ENCODE peak calls at places on chromosomes 12 and 14, in eight cellular contexts. A, U, H, Z, E, O, S and J are unnamed samples. For H3K4me1, the result is how much of the 10 kb centered on the place peaks cover.

GRCh38 chr12:32240833-32241232 is 134.2 kb downstream of the BICD1 start:
- DNase-seq in A (no peak), U (no peak), H (peak), Z (no peak), E (no peak), O (no peak), S (no peak), J (no peak)

GRCh38 chr14:61477845-61478438 is 156.6 kb downstream of the PRKCH start:
- DNase-seq in A (no peak), U (peak), H (no peak), Z (peak), E (peak), O (no peak), S (peak), J (peak)

GRCh38 chr12:41407240-41407799 is 219.2 kb downstream of the PDZRN4 start:
- DNase-seq in A (no peak), U (no peak), H (no peak), Z (no peak), E (no peak), O (no peak), S (no peak), J (no peak)

GRCh38 chr12:90940872-90941499 is 14.0 kb downstream of the CCER1 start:
- DNase-seq in A (no peak), U (no peak), H (peak), Z (no peak), E (no peak), O (no peak), S (peak), J (no peak)

GRCh38 chr12:5170894-5171293 is 127.2 kb downstream of the KCNA5 start:
- DNase-seq in A (no peak), U (peak), H (no peak), Z (no peak), E (no peak), O (no peak), S (no peak), J (no peak)

GRCh38 chr12:19529933-19530630 is 90.8 kb downstream of the AEBP2 start:
- DNase-seq in A (no peak), U (no peak), H (peak), Z (no peak), E (no peak), O (no peak), S (peak), J (no peak)

GRCh38 chr14:105879503-105879866 is 353.1 kb downstream of the TMEM121 start:
- DNase-seq in A (peak), U (no peak), H (no peak), Z (no peak), E (peak), O (no peak), S (no peak), J (no peak)

GRCh38 chr14:100223332-100224171 is 15.4 kb upstream of the YY1 start:
- DNase-seq in A (no peak), U (no peak), H (no peak), Z (peak), E (no peak), O (no peak), S (no peak), J (no peak)

GRCh38 chr12:131940121-131940520 is 9.6 kb upstream of the EP400 start:
- DNase-seq in A (no peak), U (peak), H (no peak), Z (no peak), E (no peak), O (no peak), S (no peak), J (no peak)

GRCh38 chr14:30528778-30529642 is 29.9 kb upstream of the G2E3 start:
- DNase-seq in A (no peak), U (no peak), H (no peak), Z (no peak), E (no peak), O (no peak), S (no peak), J (no peak)

GRCh38 chr12:66726531-66726930 is 47.7 kb upstream of the GRIP1 start:
- DNase-seq in A (no peak), U (no peak), H (no peak), Z (no peak), E (no peak), O (no peak), S (no peak), J (no peak)

GRCh38 chr14:22427771-22428228 is 161.2 kb downstream of the DAD1 start:
- DNase-seq in A (peak), U (peak), H (peak), Z (no peak), E (no peak), O (no peak), S (peak), J (peak)

GRCh38 chr14:101980700-101981099 is 16.3 kb downstream of the DYNC1H1 start:
- DNase-seq in A (peak), U (no peak), H (peak), Z (no peak), E (no peak), O (peak), S (peak), J (peak)

GRCh38 chr14:105053421-105053820 is 11.8 kb downstream of the GPR132 start:
- DNase-seq in A (no peak), U (no peak), H (no peak), Z (no peak), E (no peak), O (no peak), S (no peak), J (no peak)

GRCh38 chr14:50865677-50866076 is 6.2 kb upstream of the ABHD12B start:
- DNase-seq in A (no peak), U (no peak), H (no peak), Z (no peak), E (no peak), O (no peak), S (peak), J (no peak)

GRCh38 chr12:48199784-48200198 is 3.3 kb downstream of the OR10AD1 start:
- DNase-seq in A (peak), U (no peak), H (no peak), Z (no peak), E (no peak), O (no peak), S (peak), J (no peak)

GRCh38 chr12:84911331-84912190 is 1.0 kb downstream of the SLC6A15 start:
- DNase-seq in A (peak), U (no peak), H (peak), Z (no peak), E (no peak), O (no peak), S (peak), J (no peak)

GRCh38 chr12:95544756-95545155 is 6.5 kb downstream of the USP44 start:
- DNase-seq in A (no peak), U (no peak), H (peak), Z (no peak), E (no peak), O (no peak), S (no peak), J (no peak)

GRCh38 chr12:80154261-80154660 is 54.9 kb downstream of the OTOGL start:
- DNase-seq in A (no peak), U (no peak), H (peak), Z (no peak), E (no peak), O (no peak), S (no peak), J (no peak)

GRCh38 chr12:57605308-57606015 is 838 bp downstream of the DTX3 start:
- DNase-seq in A (no peak), U (peak), H (no peak), Z (no peak), E (no peak), O (no peak), S (no peak), J (no peak)

GRCh38 chr12:124739953-124740561 is 123.6 kb downstream of the SCARB1 start:
- DNase-seq in A (no peak), U (peak), H (no peak), Z (no peak), E (no peak), O (no peak), S (peak), J (no peak)
- TF ChIP-seq CTCF in A (no peak), U (no peak), H (no peak), Z (no peak), E (no peak), O (no peak), S (no peak), J (no peak)

DNA sequence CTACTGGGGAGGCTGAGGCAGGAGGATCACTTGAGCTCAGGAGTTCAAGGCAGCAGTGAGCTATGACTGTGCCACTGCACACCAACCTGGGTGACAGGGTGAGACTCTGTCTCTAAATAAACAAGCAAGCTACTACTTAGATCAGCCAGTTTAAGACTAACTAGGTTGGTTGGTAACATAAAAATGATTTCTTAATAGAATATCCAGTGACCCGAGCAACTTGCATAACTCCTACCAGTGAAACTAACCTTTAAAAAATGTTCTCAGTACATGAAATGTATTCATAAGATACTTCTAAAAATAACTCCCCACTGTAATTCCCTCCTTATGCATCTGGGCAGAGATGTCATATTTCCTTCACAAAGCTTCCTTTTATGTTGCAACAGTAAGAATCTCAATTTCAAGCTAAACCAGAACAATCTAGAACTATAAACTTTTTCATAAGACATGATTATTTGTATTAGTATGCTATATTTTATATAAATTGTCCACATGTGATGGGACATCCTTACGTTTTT is 15.8 kb downstream of the TAOK3 start:
- DNase-seq in A (no peak), U (no peak), H (peak), Z (no peak), E (no peak), O (no peak), S (peak), J (no peak)
- H3K4me1 ChIP-seq in A (under half), U (under half), H (under half), Z (under half), E (under half), O (under half), S (under half), J (under half)

GRCh38 chr12:46443594-46444263 is 71.2 kb upstream of the SLC38A2 start:
- DNase-seq in A (no peak), U (no peak), H (no peak), Z (no peak), E (no peak), O (no peak), S (no peak), J (no peak)
- TF ChIP-seq CTCF in A (no peak), U (no peak), H (no peak), Z (no peak), E (no peak), O (no peak), S (no peak), J (peak)

GRCh38 chr14:24438198-24439095 is 4.1 kb downstream of the SDR39U1 start:
- DNase-seq in A (no peak), U (no peak), H (no peak), Z (no peak), E (no peak), O (no peak), S (no peak), J (no peak)
- H3K4me1 ChIP-seq in A (under half), U (half or more), H (under half), Z (half or more), E (half or more), O (under half), S (under half), J (under half)

GRCh38 chr12:115947696-115948062 is 329.8 kb downstream of the MED13L start:
- DNase-seq in A (no peak), U (no peak), H (no peak), Z (no peak), E (no peak), O (no peak), S (no peak), J (no peak)
- TF ChIP-seq CTCF in A (no peak), U (no peak), H (no peak), Z (no peak), E (no peak), O (no peak), S (no peak), J (no peak)

DNA sequence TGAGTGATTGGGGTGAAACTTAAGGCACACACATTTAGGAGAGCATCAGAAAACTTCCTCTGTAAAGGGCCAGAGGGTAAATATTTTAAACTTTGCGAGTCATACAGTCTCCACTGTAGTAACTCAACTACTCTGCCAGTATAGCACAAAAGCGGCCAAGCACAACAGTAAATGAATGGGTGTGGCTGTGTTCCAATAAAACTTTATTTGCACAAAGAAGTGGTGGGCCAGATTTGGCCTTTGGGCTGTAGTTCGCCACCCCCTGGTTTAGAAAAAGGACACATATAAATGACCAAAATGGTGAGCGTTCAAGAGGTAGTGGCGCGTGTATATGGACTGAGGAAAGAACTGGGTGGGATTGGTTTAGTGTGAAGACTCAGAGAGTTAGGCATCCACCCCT is 109.9 kb downstream of the CALM1 start:
- DNase-seq in A (no peak), U (no peak), H (no peak), Z (no peak), E (no peak), O (no peak), S (no peak), J (no peak)
- H3K4me1 ChIP-seq in A (under half), U (under half), H (under half), Z (under half), E (under half), O (under half), S (under half), J (under half)

GRCh38 chr12:10191865-10192264 is 13.0 kb downstream of the TMEM52B start:
- DNase-seq in A (no peak), U (no peak), H (peak), Z (no peak), E (no peak), O (no peak), S (no peak), J (no peak)
- TF ChIP-seq CTCF in A (no peak), U (no peak), H (no peak), Z (no peak), E (no peak), O (no peak), S (no peak), J (no peak)